ENCODE peak calls at places on chromosome 10, in four cellular contexts. B is CD8-positive, alpha-beta T cell; T is neural progenitor cell; U is HL-60. S is an unnamed sample.

GRCh38 chr10:110488124-110488681 is 9.5 kb upstream of the DUSP5 start:
- DNase-seq in T (no peak), U (no peak), B (no peak), S (no peak)

GRCh38 chr10:17771027-17771426 is 19.0 kb downstream of the TMEM236 start:
- DNase-seq in U (no peak), B (no peak), T (no peak), S (no peak)

GRCh38 chr10:11555556-11555955 is 55.9 kb downstream of the USP6NL start:
- DNase-seq in U (no peak), T (no peak), B (no peak), S (no peak)

GRCh38 chr10:59880976-59881510 is 25.3 kb downstream of the CCDC6 start:
- DNase-seq in U (no peak), T (no peak), B (peak), S (no peak)

GRCh38 chr10:49742683-49743463 is 19.2 kb downstream of the OGDHL start:
- DNase-seq in U (no peak), B (no peak), T (no peak), S (no peak)

GRCh38 chr10:66329116-66329515 is 596.7 kb upstream of the LRRTM3 start:
- DNase-seq in T (no peak), B (no peak), U (no peak), S (no peak)

GRCh38 chr10:87608756-87609155 is 50.9 kb upstream of the PAPSS2 start:
- DNase-seq in U (no peak), B (no peak), T (no peak), S (no peak)

GRCh38 chr10:15370741-15371701 is at the start of gene FAM171A1:
- DNase-seq in U (peak), B (peak), T (peak), S (peak)

GRCh38 chr10:71850021-71850744 is 868 bp downstream of the PSAP start:
- DNase-seq in B (no peak), T (no peak), U (no peak), S (no peak)

GRCh38 chr10:59678884-59679301 is 30.8 kb downstream of the SLC16A9 start:
- DNase-seq in U (no peak), B (no peak), T (no peak), S (no peak)

GRCh38 chr10:5669609-5670008 is 3.2 kb upstream of the ASB13 start:
- DNase-seq in B (no peak), U (no peak), T (no peak), S (no peak)

GRCh38 chr10:122648599-122649428 is 50.8 kb downstream of the C10orf120 start:
- DNase-seq in U (peak), B (no peak), T (peak), S (peak)

GRCh38 chr10:131018886-131019500 is 292.5 kb downstream of the TCERG1L start:
- DNase-seq in U (no peak), B (no peak), T (no peak), S (peak)

GRCh38 chr10:50392966-50393718 is 141.8 kb upstream of the ASAH2 start:
- DNase-seq in T (no peak), U (no peak), B (no peak), S (no peak)

GRCh38 chr10:12006671-12007070 is 35.9 kb downstream of the UPF2 start:
- DNase-seq in B (no peak), U (no peak), T (no peak), S (no peak)

GRCh38 chr10:127797339-127797738 is 60.4 kb downstream of the FOXI2 start:
- DNase-seq in B (no peak), T (no peak), U (no peak), S (no peak)

GRCh38 chr10:91694170-91694794 is 61.4 kb upstream of the PPP1R3C start:
- DNase-seq in B (no peak), U (peak), T (peak), S (no peak)

GRCh38 chr10:29326299-29326698 is 37.4 kb downstream of the LYZL1 start:
- DNase-seq in U (no peak), T (no peak), B (no peak), S (no peak)

GRCh38 chr10:112231602-112232001 is 48.0 kb upstream of the GPAM start:
- DNase-seq in U (no peak), T (no peak), B (no peak), S (no peak)

GRCh38 chr10:68406815-68407585 is at the start of gene RUFY2:
- DNase-seq in U (peak), B (peak), T (peak), S (peak)

GRCh38 chr10:71067098-71067760 is 145.1 kb upstream of the UNC5B start:
- DNase-seq in T (no peak), B (no peak), U (no peak), S (no peak)

GRCh38 chr10:3478153-3478552 is 305.6 kb upstream of the PITRM1 start:
- DNase-seq in U (no peak), B (no peak), T (no peak), S (no peak)

GRCh38 chr10:36494386-36494785 is 631.0 kb upstream of the ANKRD30A start:
- DNase-seq in U (no peak), B (no peak), T (no peak), S (no peak)

GRCh38 chr10:13708256-13708990 is 121.7 kb downstream of the PRPF18 start:
- DNase-seq in U (no peak), T (peak), B (no peak), S (no peak)

GRCh38 chr10:113600569-113600968 is 47.7 kb downstream of the HABP2 start:
- DNase-seq in B (no peak), T (no peak), U (no peak), S (no peak)

GRCh38 chr10:61944445-61945123 is 43.1 kb downstream of the ARID5B start:
- DNase-seq in U (no peak), T (no peak), B (no peak), S (no peak)
- H3K27ac ChIP-seq in U (no peak), T (no peak), B (no peak), S (peak)

DNA sequence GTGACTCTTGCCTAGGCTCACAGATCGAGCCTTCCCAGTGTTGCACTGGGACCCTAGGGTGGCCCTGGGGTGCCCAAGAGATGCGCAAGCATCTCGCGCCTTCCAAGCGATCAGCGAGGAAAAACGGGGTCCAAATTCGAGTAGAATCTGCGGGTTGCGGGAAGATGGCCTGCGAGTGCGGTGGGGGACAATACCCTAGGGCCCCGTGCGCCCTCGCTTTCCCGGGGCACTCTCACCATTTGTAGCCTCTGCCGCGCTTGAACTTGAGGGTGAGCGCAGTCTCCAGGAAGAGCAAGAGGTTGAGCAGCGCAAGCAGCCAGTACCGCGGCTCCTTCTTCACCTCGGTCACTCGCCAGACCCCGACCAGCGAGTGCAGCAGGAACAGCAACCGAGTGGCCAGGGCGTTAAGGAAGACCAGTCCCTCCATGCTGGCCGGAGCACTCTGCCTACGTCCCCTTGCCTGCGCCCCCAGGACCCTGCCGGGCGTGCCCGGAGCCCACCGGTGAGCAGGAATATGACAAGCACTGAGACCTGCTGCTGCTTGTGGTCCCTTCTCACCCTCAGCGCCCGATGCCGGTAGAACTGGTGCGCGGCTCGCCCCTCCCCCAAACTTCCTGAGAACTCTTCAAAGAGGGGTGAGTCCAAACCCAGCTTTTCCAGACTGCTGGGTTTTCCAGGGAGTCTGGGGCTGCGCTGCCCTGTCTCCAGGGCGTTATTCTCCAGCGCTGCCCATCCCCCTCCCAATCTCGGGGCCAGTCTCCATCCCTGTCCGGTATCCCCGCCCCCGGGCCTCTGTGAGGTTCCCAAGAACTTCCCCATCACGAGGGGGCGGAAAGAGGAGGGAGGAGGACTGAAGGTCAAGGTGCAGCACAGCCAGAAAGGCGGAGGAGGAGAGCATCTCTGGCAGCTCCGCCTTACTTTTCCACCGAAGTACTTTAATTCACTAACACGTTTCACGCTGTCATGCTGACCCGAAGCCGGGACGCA is at the start of gene TMEM26:
- DNase-seq in U (no peak), B (no peak), T (peak), S (no peak)
- H3K4me3 ChIP-seq in U (no peak), B (no peak), T (peak), S (peak)

DNA sequence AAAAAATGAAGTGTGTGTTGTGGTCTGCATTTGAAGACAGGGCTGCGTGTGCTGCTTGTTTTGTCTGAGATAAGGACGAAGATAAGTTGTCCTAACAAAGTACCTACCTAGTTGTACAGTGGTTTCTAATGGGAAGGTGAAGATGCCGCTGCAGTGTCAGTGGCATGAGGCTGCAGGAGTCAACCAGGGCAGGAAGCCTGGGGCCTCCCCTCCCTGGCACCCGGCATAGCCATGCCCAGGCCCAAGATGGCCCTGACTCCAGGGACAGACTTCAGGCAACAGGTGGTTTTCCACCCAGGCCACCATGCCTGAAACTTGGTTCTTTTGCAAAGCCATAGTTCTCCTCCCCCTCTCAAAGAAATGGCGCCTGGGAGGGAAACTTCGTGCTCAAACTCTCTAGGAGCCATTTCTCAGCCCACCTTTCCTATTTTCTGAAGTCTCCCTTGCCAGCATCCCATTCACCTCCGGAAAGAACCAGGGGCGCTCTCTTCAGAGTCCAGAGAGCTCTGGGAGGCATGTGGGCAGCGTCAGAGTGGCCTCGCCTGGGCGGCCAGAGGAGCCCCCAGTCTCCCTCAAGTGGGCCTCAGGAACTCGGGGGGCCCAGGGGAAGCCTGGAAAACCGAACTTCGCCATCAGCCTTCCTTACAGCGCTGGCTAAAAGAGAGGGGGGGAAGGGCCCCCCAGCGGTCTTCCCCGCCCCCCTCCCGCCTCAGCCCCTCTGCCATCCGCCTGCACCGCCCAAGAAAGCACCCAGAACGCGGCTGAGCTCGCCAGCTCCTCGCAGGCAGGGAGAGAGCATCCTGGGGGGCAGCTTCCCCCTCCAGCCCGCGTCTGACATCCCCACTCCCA is 2.0 kb upstream of the KAT6B start:
- DNase-seq in U (no peak), B (peak), T (peak), S (peak)
- H3K27ac ChIP-seq in U (peak), B (peak), T (no peak), S (peak)

DNA sequence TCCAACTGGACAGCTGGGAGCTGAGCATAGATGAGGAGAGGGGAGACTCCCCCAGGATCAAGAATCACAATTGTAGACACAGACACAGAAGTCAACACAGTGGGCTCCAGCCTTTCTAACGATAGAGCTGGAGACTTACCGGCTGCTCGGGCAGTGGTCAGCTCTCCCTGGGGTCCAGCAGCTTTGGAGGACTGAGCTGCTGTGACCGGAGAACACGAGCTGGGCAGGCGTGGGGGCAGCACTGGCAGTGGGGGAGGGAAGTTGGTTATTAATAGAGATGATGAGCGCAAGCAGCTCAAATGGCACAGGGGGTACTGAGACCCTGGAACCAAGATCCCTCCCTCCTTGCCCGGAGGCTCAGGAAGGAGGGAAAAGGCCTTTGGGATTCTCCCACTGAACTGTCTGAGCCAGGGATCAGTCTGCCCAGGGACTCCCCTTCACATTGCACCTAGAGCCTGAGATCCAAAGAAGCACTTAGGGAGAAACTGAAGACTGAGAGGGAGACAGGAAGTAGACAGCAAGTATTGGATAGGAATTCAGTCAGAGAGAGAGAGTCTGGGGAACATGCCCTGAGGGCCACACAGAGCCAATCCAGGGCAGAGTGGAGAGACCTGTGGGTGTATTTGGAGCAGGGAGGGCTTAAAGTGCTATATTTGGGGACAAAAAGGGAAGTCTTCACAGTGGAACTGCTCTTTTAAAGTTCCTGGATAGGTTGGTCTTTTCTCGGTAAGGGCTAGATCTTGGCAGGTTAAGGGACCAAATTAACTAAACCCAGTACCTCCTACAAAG is at the start of gene MYOZ1:
- DNase-seq in T (no peak), U (no peak), B (no peak), S (no peak)
- H3K4me3 ChIP-seq in T (no peak), U (no peak), B (no peak), S (no peak)

DNA sequence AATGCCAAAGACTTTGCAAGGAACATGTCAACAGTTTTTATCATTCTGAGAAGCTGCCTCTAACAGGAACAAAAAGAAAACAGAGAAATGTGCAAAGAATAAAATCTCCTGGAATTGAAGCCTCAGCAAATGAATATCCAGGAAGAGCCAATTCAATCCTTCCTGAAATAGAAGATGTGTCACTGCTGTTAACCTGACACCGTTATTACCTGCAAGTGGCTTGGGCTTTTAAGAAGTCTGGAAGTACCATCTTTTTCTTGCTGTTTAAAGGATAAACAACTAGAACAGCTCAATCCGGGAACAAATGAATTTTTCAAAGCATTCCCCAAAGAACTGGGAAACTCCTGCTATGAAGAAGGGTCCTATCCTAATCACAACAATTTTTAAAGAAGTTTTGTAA is 434.8 kb downstream of the KCNMA1 start:
- DNase-seq in B (no peak), U (no peak), T (no peak), S (no peak)
- H3K27ac ChIP-seq in B (no peak), U (no peak), T (no peak), S (no peak)

GRCh38 chr10:121595321-121595805 is 2.9 kb downstream of the FGFR2 start:
- DNase-seq in T (no peak), U (no peak), B (no peak), S (no peak)
- H3K4me3 ChIP-seq in T (peak), U (no peak), B (no peak), S (peak)

DNA sequence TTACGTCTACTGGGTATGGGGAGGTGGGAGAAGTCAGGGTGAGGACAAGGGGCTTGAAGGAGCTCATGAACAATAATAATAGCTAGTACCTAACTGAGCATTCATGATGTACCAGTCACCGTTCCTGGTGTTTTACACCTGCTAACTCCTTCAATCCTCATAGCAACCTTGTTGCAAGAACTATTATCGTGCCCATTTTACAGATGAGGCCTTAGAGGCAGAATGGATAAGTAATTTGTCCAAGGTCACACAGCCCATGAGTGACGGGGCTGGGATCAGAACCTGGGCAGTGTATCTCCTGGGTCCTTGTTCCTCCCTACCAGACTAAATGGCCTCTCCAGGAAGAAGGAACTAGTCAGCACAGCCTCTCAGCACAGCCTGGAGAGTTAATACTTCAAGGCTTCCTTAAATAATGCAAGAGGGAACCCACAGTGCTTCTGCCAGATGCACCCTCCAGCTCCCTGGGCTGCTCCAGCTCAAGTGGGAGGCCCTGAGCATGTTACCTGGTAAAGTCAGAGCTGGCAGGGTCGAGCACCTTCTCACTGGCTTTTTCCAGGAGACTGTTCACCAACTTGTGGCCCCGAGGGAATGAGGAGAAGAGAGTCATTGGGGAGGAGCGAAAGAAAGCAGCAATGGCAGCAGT is 28.8 kb downstream of the RRP12 start:
- DNase-seq in U (peak), T (no peak), B (no peak), S (no peak)
- H3K27ac ChIP-seq in U (peak), T (no peak), B (no peak), S (no peak)

DNA sequence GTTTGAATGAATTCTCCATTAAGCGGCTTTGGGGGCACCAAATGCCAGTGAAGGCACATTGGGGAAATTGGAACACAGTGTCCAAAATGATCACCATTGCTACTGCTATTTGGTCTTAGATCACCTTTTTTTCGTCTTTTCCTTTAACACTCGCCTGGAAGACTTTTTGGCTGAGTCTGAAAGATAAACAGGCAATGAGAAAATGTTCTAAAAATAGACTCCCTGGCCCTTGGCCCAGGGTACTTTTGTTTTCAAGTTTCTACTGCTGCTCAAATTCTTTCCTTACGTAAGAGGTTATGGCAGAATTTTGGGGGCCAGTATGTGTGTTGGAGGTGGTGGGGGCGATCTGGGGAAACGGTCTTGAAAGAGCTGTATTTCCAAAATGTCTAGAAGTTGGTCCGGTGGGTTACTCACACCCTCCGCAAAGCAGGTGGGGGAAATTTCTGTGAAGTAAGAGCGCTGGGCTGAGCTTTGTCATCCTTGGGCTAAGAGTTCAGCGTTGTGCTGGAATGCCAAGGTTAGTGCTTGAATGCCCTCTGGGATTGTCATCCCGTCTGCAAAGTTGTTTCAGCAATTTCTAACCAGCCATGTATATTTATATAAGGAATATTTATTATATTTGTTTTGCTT is 1.3 kb upstream of the ITPRIP start:
- DNase-seq in U (no peak), T (no peak), B (peak), S (no peak)
- H3K4me3 ChIP-seq in U (peak), T (no peak), B (peak), S (peak)

GRCh38 chr10:23694921-23695824 is 256.3 kb downstream of the OTUD1 start:
- DNase-seq in T (peak), U (no peak), B (no peak), S (no peak)
- H3K27ac ChIP-seq in T (no peak), U (no peak), B (no peak), S (no peak)

GRCh38 chr10:121240011-121240410 is 358.2 kb downstream of the FGFR2 start:
- DNase-seq in T (no peak), U (no peak), B (no peak), S (no peak)
- H3K4me3 ChIP-seq in T (no peak), U (no peak), B (no peak), S (no peak)